ENCODE peak calls at places on chromosomes 5 and 9, in nine cellular contexts. B is hippocampal formation; Q is AG08396; Z is GM23338; V is iPS-NIHi11; P is iris pigment epithelial cell; Y is activated CD8-positive, alpha-beta memory T cell treated with anti-CD3 and anti-CD28 coated beads, Interleukin-2, amount 50 U/mL, for 4 hours; W is Peyer's patch; S is NCI-H774. G is an unnamed sample.

GRCh38 chr9:131254107-131254491 is 22.2 kb downstream of the FAM78A start:
- DNase-seq in B (no peak), Q (peak), Z (peak), V (no peak), P (no peak), Y (no peak), W (peak), S (no peak), G (peak)

GRCh38 chr5:146647656-146648199 is 131.7 kb upstream of the GPR151 start:
- DNase-seq in B (peak), Q (no peak), Z (no peak), V (no peak), P (peak), Y (no peak), W (no peak), S (no peak), G (no peak)

GRCh38 chr5:150593593-150593992 is 46.9 kb upstream of the SYNPO start:
- DNase-seq in B (no peak), Q (no peak), Z (no peak), V (no peak), P (no peak), Y (no peak), W (no peak), S (no peak), G (no peak)

GRCh38 chr5:150904479-150905311 is at the start of gene ZNF300:
- DNase-seq in B (peak), Q (peak), Z (peak), V (peak), P (peak), Y (peak), W (peak), S (peak), G (peak)

GRCh38 chr5:143812085-143812705 is at the start of gene HMHB1:
- DNase-seq in B (no peak), Q (no peak), Z (no peak), V (no peak), P (no peak), Y (no peak), W (no peak), S (no peak), G (no peak)

GRCh38 chr5:94017579-94017978 is 276.2 kb upstream of the POU5F2 start:
- DNase-seq in B (no peak), Q (no peak), Z (no peak), V (no peak), P (peak), Y (no peak), W (no peak), S (no peak), G (peak)

GRCh38 chr5:67971223-67971830 is 244.2 kb upstream of the PIK3R1 start:
- DNase-seq in B (no peak), Q (peak), Z (no peak), V (no peak), P (peak), Y (no peak), W (no peak), S (no peak), G (peak)

GRCh38 chr9:112462855-112463254 is 23.8 kb upstream of the KIAA1958 start:
- DNase-seq in B (no peak), Q (no peak), Z (no peak), V (no peak), P (no peak), Y (no peak), W (no peak), S (no peak), G (no peak)

GRCh38 chr5:173618927-173619519 is 2.6 kb upstream of the BOD1 start:
- DNase-seq in B (peak), Q (peak), Z (peak), V (peak), P (peak), Y (peak), W (peak), S (peak), G (peak)

GRCh38 chr5:42495908-42496307 is 72.7 kb downstream of the GHR start:
- DNase-seq in B (no peak), Q (no peak), Z (no peak), V (no peak), P (peak), Y (no peak), W (no peak), S (no peak), G (peak)

GRCh38 chr5:144206136-144206535 is 35.5 kb downstream of the KCTD16 start:
- DNase-seq in B (no peak), Q (no peak), Z (no peak), V (no peak), P (no peak), Y (no peak), W (no peak), S (no peak), G (no peak)

GRCh38 chr9:93058357-93059096 is at the start of gene SUSD3:
- DNase-seq in B (no peak), Q (peak), Z (peak), V (peak), P (no peak), Y (peak), W (peak), S (peak), G (peak)

GRCh38 chr5:320524-321232 is 836 bp upstream of the AHRR start:
- DNase-seq in B (no peak), Q (peak), Z (peak), V (no peak), P (no peak), Y (no peak), W (no peak), S (no peak), G (no peak)

GRCh38 chr9:4936277-4936676 is 48.8 kb upstream of the JAK2 start:
- DNase-seq in B (no peak), Q (no peak), Z (no peak), V (no peak), P (no peak), Y (no peak), W (no peak), S (no peak), G (no peak)

GRCh38 chr9:137444106-137444790 is 3.1 kb upstream of the ENTPD8 start:
- DNase-seq in B (no peak), Q (no peak), Z (no peak), V (no peak), P (no peak), Y (no peak), W (no peak), S (no peak), G (no peak)

GRCh38 chr5:74356009-74356695 is 284.4 kb downstream of the ENC1 start:
- DNase-seq in B (no peak), Q (no peak), Z (no peak), V (no peak), P (no peak), Y (no peak), W (no peak), S (no peak), G (no peak)

GRCh38 chr5:168822745-168823281 is 243.6 kb upstream of the PANK3 start:
- DNase-seq in B (no peak), Q (no peak), Z (no peak), V (no peak), P (no peak), Y (no peak), W (no peak), S (no peak), G (no peak)

GRCh38 chr9:133540336-133541025 is 6.0 kb downstream of the ADAMTSL2 start:
- DNase-seq in B (no peak), Q (no peak), Z (no peak), V (peak), P (no peak), Y (no peak), W (no peak), S (no peak), G (no peak)

GRCh38 chr9:15421532-15421931 is 1.1 kb upstream of the SNAPC3 start:
- DNase-seq in B (no peak), Q (no peak), Z (no peak), V (no peak), P (no peak), Y (no peak), W (no peak), S (peak), G (no peak)

GRCh38 chr9:128138001-128138400 is 10.5 kb upstream of the PTGES2 start:
- DNase-seq in B (no peak), Q (no peak), Z (no peak), V (no peak), P (no peak), Y (no peak), W (no peak), S (no peak), G (no peak)

GRCh38 chr5:106680330-106680729 is 990.4 kb downstream of the EFNA5 start:
- DNase-seq in B (no peak), Q (no peak), Z (no peak), V (no peak), P (peak), Y (no peak), W (no peak), S (no peak), G (peak)

GRCh38 chr5:114332925-114333324 is 28.9 kb upstream of the KCNN2 start:
- DNase-seq in B (no peak), Q (no peak), Z (no peak), V (no peak), P (no peak), Y (no peak), W (no peak), S (no peak), G (no peak)

GRCh38 chr9:86410281-86410680 is 56.1 kb upstream of the TUT7 start:
- DNase-seq in B (no peak), Q (no peak), Z (peak), V (peak), P (no peak), Y (no peak), W (no peak), S (no peak), G (peak)

GRCh38 chr5:138721979-138722378 is 31.2 kb upstream of the CTNNA1 start:
- DNase-seq in B (no peak), Q (no peak), Z (no peak), V (no peak), P (no peak), Y (no peak), W (no peak), S (no peak), G (no peak)

GRCh38 chr5:141853895-141854626 is 24.1 kb downstream of the PCDH1 start:
- DNase-seq in B (no peak), Q (no peak), Z (peak), V (peak), P (no peak), Y (no peak), W (no peak), S (no peak), G (no peak)

GRCh38 chr9:96150324-96151023 is 151.5 kb downstream of the HSD17B3 start:
- DNase-seq in B (no peak), Q (no peak), Z (no peak), V (no peak), P (no peak), Y (peak), W (no peak), S (no peak), G (no peak)

GRCh38 chr5:142034994-142035393 is 22.2 kb upstream of the GNPDA1 start:
- DNase-seq in B (no peak), Q (no peak), Z (no peak), V (no peak), P (no peak), Y (no peak), W (no peak), S (no peak), G (no peak)

GRCh38 chr5:125823572-125823971 is 599.6 kb upstream of the GRAMD2B start:
- DNase-seq in B (no peak), Q (peak), Z (no peak), V (no peak), P (peak), Y (no peak), W (no peak), S (no peak), G (peak)

GRCh38 chr9:128683340-128684064 is 5.5 kb upstream of the SET start:
- DNase-seq in B (no peak), Q (peak), Z (peak), V (peak), P (peak), Y (peak), W (peak), S (no peak), G (peak)

GRCh38 chr9:3023449-3023848 is 179.6 kb upstream of the PUM3 start:
- DNase-seq in B (no peak), Q (no peak), Z (no peak), V (no peak), P (peak), Y (no peak), W (no peak), S (no peak), G (no peak)

GRCh38 chr5:89213584-89213983 is 330.6 kb upstream of the MEF2C start:
- DNase-seq in B (no peak), Q (peak), Z (no peak), V (no peak), P (peak), Y (no peak), W (no peak), S (no peak), G (peak)

GRCh38 chr5:18366234-18366633 is 732.0 kb downstream of the TAF11L14 start:
- DNase-seq in B (no peak), Q (no peak), Z (no peak), V (no peak), P (no peak), Y (no peak), W (no peak), S (no peak), G (no peak)

GRCh38 chr9:115115924-115116323 is 2.0 kb downstream of the TNC start:
- DNase-seq in B (no peak), Q (peak), Z (no peak), V (no peak), P (peak), Y (no peak), W (no peak), S (no peak), G (no peak)

GRCh38 chr5:137751869-137752491 is 2.2 kb downstream of the HNRNPA0 start:
- DNase-seq in B (peak), Q (peak), Z (peak), V (peak), P (peak), Y (no peak), W (no peak), S (peak), G (peak)

GRCh38 chr5:10756539-10756938 is 4.5 kb downstream of the DAP start:
- DNase-seq in B (no peak), Q (peak), Z (no peak), V (no peak), P (peak), Y (no peak), W (no peak), S (no peak), G (no peak)

GRCh38 chr5:75567710-75568109 is 43.5 kb upstream of the ANKDD1B start:
- DNase-seq in B (no peak), Q (peak), Z (no peak), V (peak), P (peak), Y (no peak), W (no peak), S (no peak), G (peak)

GRCh38 chr5:80219381-80219780 is 36.5 kb downstream of the SERINC5 start:
- DNase-seq in B (no peak), Q (no peak), Z (no peak), V (no peak), P (no peak), Y (no peak), W (no peak), S (no peak), G (no peak)

GRCh38 chr5:10719965-10720364 is 41.1 kb downstream of the DAP start:
- DNase-seq in B (no peak), Q (peak), Z (no peak), V (no peak), P (peak), Y (no peak), W (no peak), S (no peak), G (peak)

GRCh38 chr5:95591490-95591901 is 28.4 kb upstream of the GPR150 start:
- DNase-seq in B (no peak), Q (peak), Z (no peak), V (no peak), P (peak), Y (no peak), W (no peak), S (no peak), G (peak)

GRCh38 chr9:79127661-79128060 is 444.1 kb upstream of the TLE4 start:
- DNase-seq in B (no peak), Q (no peak), Z (no peak), V (no peak), P (no peak), Y (no peak), W (no peak), S (no peak), G (no peak)